ENCODE peak calls at places on chromosomes 16 and 17, in four cellular contexts. One of them, this sample, is unnamed.

GRCh38 chr17:76983431-76983830 is 115.2 kb downstream of the MGAT5B start:
- DNase-seq in K562: no peak
- DNase-seq in H1: no peak
- DNase-seq in WTC11: no peak
- DNase-seq in this sample: no peak

GRCh38 chr16:73047536-73048291 is at the start of gene ZFHX3:
- DNase-seq in WTC11: peak
- DNase-seq in H1: no peak
- DNase-seq in K562: no peak
- DNase-seq in this sample: peak

GRCh38 chr16:67372664-67373063 is 20.6 kb downstream of the TPPP3 start:
- DNase-seq in WTC11: no peak
- DNase-seq in H1: no peak
- DNase-seq in K562: no peak
- DNase-seq in this sample: peak

GRCh38 chr16:87017388-87018012 is 299.7 kb downstream of the C16orf95 start:
- DNase-seq in K562: no peak
- DNase-seq in H1: no peak
- DNase-seq in WTC11: no peak
- DNase-seq in this sample: no peak

GRCh38 chr16:27799866-27800265 is 249.9 kb downstream of the KATNIP start:
- DNase-seq in H1: no peak
- DNase-seq in WTC11: no peak
- DNase-seq in K562: no peak
- DNase-seq in this sample: no peak

GRCh38 chr17:32854177-32854576 is 22.7 kb downstream of the MYO1D start:
- DNase-seq in WTC11: no peak
- DNase-seq in K562: no peak
- DNase-seq in H1: no peak
- DNase-seq in this sample: no peak

GRCh38 chr16:85162478-85163277 is 50.4 kb upstream of the CIBAR2 start:
- DNase-seq in H1: no peak
- DNase-seq in WTC11: no peak
- DNase-seq in K562: no peak
- DNase-seq in this sample: peak

GRCh38 chr16:2584742-2585650 is 47.2 kb downstream of the PDPK1 start:
- DNase-seq in H1: no peak
- DNase-seq in K562: no peak
- DNase-seq in WTC11: no peak
- DNase-seq in this sample: no peak

GRCh38 chr16:61812251-61812650 is 224.0 kb downstream of the CDH8 start:
- DNase-seq in K562: no peak
- DNase-seq in WTC11: no peak
- DNase-seq in H1: peak
- DNase-seq in this sample: no peak

GRCh38 chr16:24540575-24541240 is 1.3 kb downstream of the RBBP6 start:
- DNase-seq in K562: peak
- DNase-seq in H1: no peak
- DNase-seq in WTC11: no peak
- DNase-seq in this sample: peak

GRCh38 chr17:56213031-56213430 is 59.8 kb downstream of the ANKFN1 start:
- DNase-seq in WTC11: no peak
- DNase-seq in H1: no peak
- DNase-seq in K562: no peak
- DNase-seq in this sample: no peak

GRCh38 chr17:51045616-51046526 is 74.8 kb downstream of the SPAG9 start:
- DNase-seq in K562: no peak
- DNase-seq in H1: no peak
- DNase-seq in WTC11: no peak
- DNase-seq in this sample: peak

GRCh38 chr16:16797239-16797638 is 418.3 kb downstream of the NPIPA7 start:
- DNase-seq in H1: no peak
- DNase-seq in K562: no peak
- DNase-seq in WTC11: peak
- DNase-seq in this sample: no peak

GRCh38 chr16:84687715-84688114 is 12.1 kb upstream of the USP10 start:
- DNase-seq in K562: no peak
- DNase-seq in H1: no peak
- DNase-seq in WTC11: no peak
- DNase-seq in this sample: no peak

GRCh38 chr16:3175157-3176153 is 12.5 kb upstream of the OR1F1 start:
- DNase-seq in WTC11: peak
- DNase-seq in H1: no peak
- DNase-seq in K562: peak
- DNase-seq in this sample: no peak

GRCh38 chr17:58246104-58246740 is 7.8 kb downstream of the LPO start:
- DNase-seq in K562: no peak
- DNase-seq in WTC11: no peak
- DNase-seq in H1: no peak
- DNase-seq in this sample: no peak

GRCh38 chr16:11609474-11610120 is 22.9 kb upstream of the LITAF start:
- DNase-seq in H1: no peak
- DNase-seq in K562: no peak
- DNase-seq in WTC11: no peak
- DNase-seq in this sample: no peak

GRCh38 chr17:62098623-62099231 is 33.6 kb upstream of the MED13 start:
- DNase-seq in H1: no peak
- DNase-seq in WTC11: no peak
- DNase-seq in K562: no peak
- DNase-seq in this sample: no peak

GRCh38 chr17:4897785-4898184 is 1.6 kb upstream of the C17orf107 start:
- DNase-seq in WTC11: no peak
- DNase-seq in H1: no peak
- DNase-seq in K562: no peak
- DNase-seq in this sample: no peak

GRCh38 chr17:44916781-44917241 is 1.5 kb upstream of the GFAP start:
- DNase-seq in H1: no peak
- DNase-seq in WTC11: no peak
- DNase-seq in K562: no peak
- DNase-seq in this sample: peak

GRCh38 chr16:87528690-87529579 is 36.1 kb upstream of the ZCCHC14 start:
- DNase-seq in WTC11: no peak
- DNase-seq in H1: no peak
- DNase-seq in K562: no peak
- DNase-seq in this sample: no peak

GRCh38 chr17:77618731-77619130 is 339.8 kb upstream of the TNRC6C start:
- DNase-seq in K562: no peak
- DNase-seq in H1: no peak
- DNase-seq in WTC11: no peak
- DNase-seq in this sample: no peak

GRCh38 chr16:11452746-11453344 is 107.6 kb downstream of the RMI2 start:
- DNase-seq in K562: no peak
- DNase-seq in H1: no peak
- DNase-seq in WTC11: no peak
- DNase-seq in this sample: no peak

GRCh38 chr16:74264806-74265205 is 31.8 kb upstream of the PSMD7 start:
- DNase-seq in WTC11: no peak
- DNase-seq in H1: no peak
- DNase-seq in K562: no peak
- DNase-seq in this sample: no peak

GRCh38 chr17:69269174-69269998 is 40.8 kb upstream of the ABCA10 start:
- DNase-seq in K562: no peak
- DNase-seq in WTC11: no peak
- DNase-seq in H1: no peak
- DNase-seq in this sample: no peak

GRCh38 chr17:19945009-19945650 is 32.5 kb downstream of the AKAP10 start:
- DNase-seq in H1: no peak
- DNase-seq in WTC11: no peak
- DNase-seq in K562: peak
- DNase-seq in this sample: no peak

GRCh38 chr17:77670125-77670524 is 288.4 kb upstream of the TNRC6C start:
- DNase-seq in H1: no peak
- DNase-seq in WTC11: no peak
- DNase-seq in K562: no peak
- DNase-seq in this sample: no peak

GRCh38 chr17:57701121-57701520 is 44.0 kb downstream of the CCDC182 start:
- DNase-seq in WTC11: no peak
- DNase-seq in H1: no peak
- DNase-seq in K562: no peak
- DNase-seq in this sample: no peak

GRCh38 chr16:15993541-15993940 is 44.1 kb downstream of the ABCC1 start:
- DNase-seq in WTC11: no peak
- DNase-seq in K562: no peak
- DNase-seq in H1: no peak
- DNase-seq in this sample: no peak

GRCh38 chr16:58733248-58733670 is 857 bp downstream of the GOT2 start:
- DNase-seq in K562: no peak
- DNase-seq in WTC11: no peak
- DNase-seq in H1: no peak
- DNase-seq in this sample: peak

GRCh38 chr17:58534901-58535421 is 20.5 kb upstream of the MTMR4 start:
- DNase-seq in WTC11: no peak
- DNase-seq in K562: peak
- DNase-seq in H1: no peak
- DNase-seq in this sample: no peak

GRCh38 chr16:1941162-1941923 is 1.7 kb downstream of the MSRB1 start:
- DNase-seq in K562: no peak
- DNase-seq in WTC11: peak
- DNase-seq in H1: no peak
- DNase-seq in this sample: peak

GRCh38 chr16:1691956-1692355 is 13.9 kb downstream of the JPT2 start:
- DNase-seq in WTC11: no peak
- DNase-seq in H1: no peak
- DNase-seq in K562: no peak
- DNase-seq in this sample: no peak

GRCh38 chr17:12918132-12918531 is 99.7 kb downstream of the ELAC2 start:
- DNase-seq in WTC11: no peak
- DNase-seq in K562: no peak
- DNase-seq in H1: no peak
- DNase-seq in this sample: no peak
- TF ChIP-seq TEAD4 in WTC11: no peak
- TF ChIP-seq TEAD4 in K562: no peak
- TF ChIP-seq TEAD4 in H1: no peak
- TF ChIP-seq TEAD4 in this sample: no peak

DNA sequence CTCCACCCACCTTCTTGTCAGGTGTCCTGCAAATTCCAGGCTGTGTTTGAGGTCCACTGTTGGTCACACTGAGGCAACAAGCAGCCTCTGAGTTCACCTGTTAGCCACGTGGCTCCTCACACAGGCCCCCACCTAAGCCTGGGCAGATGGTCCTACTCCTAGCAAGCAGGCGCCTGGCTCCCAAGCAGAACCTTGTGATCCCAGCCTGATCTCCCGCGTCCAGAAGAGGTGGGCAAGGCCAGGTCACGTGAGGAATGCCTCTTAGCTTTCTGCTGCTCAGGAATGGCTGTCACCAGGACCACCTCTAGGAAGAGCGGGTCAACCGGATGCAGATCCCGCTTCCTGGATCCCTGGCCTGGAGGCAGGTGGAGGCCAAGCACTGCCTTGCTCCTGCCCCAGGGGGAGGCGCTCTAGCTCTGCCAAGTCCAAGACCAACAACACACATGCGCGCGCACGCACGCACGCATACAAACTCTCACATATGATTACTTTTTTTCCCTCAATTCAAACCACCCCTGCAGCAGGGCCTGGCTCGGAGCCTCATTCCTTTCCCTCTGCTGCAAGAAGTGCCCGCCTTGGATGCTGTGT is 9.5 kb downstream of the CYB561 start:
- DNase-seq in K562: no peak
- DNase-seq in H1: no peak
- DNase-seq in WTC11: peak
- DNase-seq in this sample: peak
- TF ChIP-seq TEAD4 in K562: no peak
- TF ChIP-seq TEAD4 in H1: no peak
- TF ChIP-seq TEAD4 in WTC11: no peak
- TF ChIP-seq TEAD4 in this sample: no peak

GRCh38 chr16:14004719-14005315 is 66.3 kb upstream of the MRTFB start:
- DNase-seq in K562: no peak
- DNase-seq in WTC11: no peak
- DNase-seq in H1: no peak
- DNase-seq in this sample: no peak

GRCh38 chr16:14002416-14002815 is 68.7 kb upstream of the MRTFB start:
- DNase-seq in WTC11: no peak
- DNase-seq in K562: no peak
- DNase-seq in H1: no peak
- DNase-seq in this sample: no peak

GRCh38 chr16:14003119-14003570 is 68.0 kb upstream of the MRTFB start:
- DNase-seq in K562: peak
- DNase-seq in WTC11: peak
- DNase-seq in H1: peak
- DNase-seq in this sample: peak

GRCh38 chr16:14005335-14005734 is 65.8 kb upstream of the MRTFB start:
- DNase-seq in K562: no peak
- DNase-seq in H1: no peak
- DNase-seq in WTC11: no peak
- DNase-seq in this sample: no peak

GRCh38 chr16:14004031-14004718 is 66.9 kb upstream of the MRTFB start:
- DNase-seq in K562: no peak
- DNase-seq in H1: no peak
- DNase-seq in WTC11: no peak
- DNase-seq in this sample: no peak
- TF ChIP-seq TEAD4 in K562: no peak
- TF ChIP-seq TEAD4 in H1: no peak
- TF ChIP-seq TEAD4 in WTC11: no peak
- TF ChIP-seq TEAD4 in this sample: no peak

DNA sequence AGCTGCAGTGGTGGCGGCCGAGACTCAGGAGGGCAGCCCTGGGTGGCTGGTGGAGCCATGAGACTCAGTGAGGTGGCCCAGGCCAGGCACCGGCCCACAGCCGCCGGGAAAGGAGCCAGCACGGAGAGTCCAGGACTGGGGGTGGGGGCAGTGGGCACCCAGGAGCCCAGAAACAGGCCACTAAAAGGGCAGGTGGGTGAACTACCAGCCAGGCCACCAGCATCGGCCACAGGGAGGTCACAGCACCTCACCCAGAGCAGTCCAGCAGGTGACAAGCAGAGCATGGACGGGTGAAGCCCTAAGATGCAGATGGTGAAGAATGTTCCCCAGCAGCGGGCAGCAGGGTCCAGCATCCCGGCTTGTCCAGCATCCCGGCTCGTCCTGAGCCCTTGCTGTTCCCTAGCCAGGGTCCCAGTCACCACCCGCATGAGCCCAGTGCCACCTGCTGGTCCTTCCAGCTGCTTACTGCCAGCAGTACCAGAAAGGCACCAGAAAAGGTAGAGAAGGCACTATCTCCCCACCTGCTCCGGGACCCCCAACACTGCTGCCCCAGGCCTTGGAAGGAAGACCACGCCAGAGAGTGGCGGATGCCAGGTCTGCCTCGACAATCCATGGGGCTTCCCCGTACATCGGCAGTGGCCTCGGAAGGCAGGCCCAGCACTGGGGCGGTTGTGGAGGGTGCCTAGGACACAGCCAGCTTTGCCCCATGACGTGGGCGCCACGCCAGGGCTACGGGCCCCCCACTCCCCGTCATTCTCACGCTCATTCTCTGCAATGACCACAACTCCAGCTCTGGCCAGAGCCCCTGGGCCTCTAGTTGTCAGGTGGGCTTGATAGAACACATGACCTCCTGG is 1.6 kb downstream of the CENPX start:
- DNase-seq in WTC11: peak
- DNase-seq in H1: no peak
- DNase-seq in K562: no peak
- DNase-seq in this sample: peak
- TF ChIP-seq TEAD4 in WTC11: no peak
- TF ChIP-seq TEAD4 in H1: no peak
- TF ChIP-seq TEAD4 in K562: no peak
- TF ChIP-seq TEAD4 in this sample: no peak

This sample was measured in SK-N-SH.